ENCODE peak calls at places on chromosomes 11 and 22, in seven cellular contexts. S is A549, G is sigmoid colon, O is stomach, X is ovary, J is H1, W is K562. Z is an unnamed sample.

GRCh38 chr11:64970731-64971151 is 1.2 kb downstream of the MAJIN start:
- DNase-seq in S (peak; percentile 53), G (no peak), O (no peak), X (no peak), J (no peak), W (no peak), Z (no peak)

GRCh38 chr11:45599161-45599943 is 66.1 kb downstream of the CHST1 start:
- DNase-seq in S (no peak), G (peak; percentile 27), O (no peak), X (no peak), J (no peak), W (no peak), Z (no peak)

GRCh38 chr22:45454260-45454659 is 40.8 kb downstream of the RIBC2 start:
- DNase-seq in S (no peak), G (no peak), O (no peak), X (no peak), J (no peak), W (no peak), Z (no peak)

GRCh38 chr11:128917144-128917684 is 25.5 kb downstream of the TP53AIP1 start:
- DNase-seq in S (no peak), G (no peak), O (no peak), X (no peak), J (no peak), W (no peak), Z (no peak)

GRCh38 chr11:120215634-120216033 is 4.8 kb downstream of the OAF start:
- DNase-seq in S (no peak), G (peak; percentile 89), O (peak; percentile 43), X (peak; percentile 58), J (no peak), W (peak; percentile 39), Z (no peak)

GRCh38 chr11:57248780-57249383 is 11.8 kb upstream of the APLNR start:
- DNase-seq in S (peak; percentile 89), G (peak; percentile 79), O (peak; percentile 46), X (peak; percentile 49), J (peak; percentile 70), W (peak; percentile 50), Z (no peak)

GRCh38 chr11:45859661-45860140 is 12.4 kb downstream of the CRY2 start:
- DNase-seq in S (no peak), G (peak; percentile 99), O (peak; percentile 95), X (peak; percentile 95), J (no peak), W (no peak), Z (peak; percentile 96)

GRCh38 chr11:122069946-122070345 is 46.1 kb downstream of the BLID start:
- DNase-seq in S (peak; percentile 33), G (peak; percentile 80), O (peak; percentile 28), X (peak; percentile 25), J (no peak), W (no peak), Z (no peak)

GRCh38 chr11:65871811-65872548 is 620 bp downstream of the EFEMP2 start:
- DNase-seq in S (no peak), G (peak; percentile 78), O (no peak), X (peak; percentile 62), J (no peak), W (no peak), Z (no peak)

GRCh38 chr11:1131033-1131911 is 26.5 kb upstream of the MUC5AC start:
- DNase-seq in S (no peak), G (peak; percentile 48), O (peak; percentile 20), X (no peak), J (no peak), W (no peak), Z (no peak)

GRCh38 chr22:22810018-22810427 is 77.6 kb upstream of the IGLL5 start:
- DNase-seq in S (peak; percentile 46), G (no peak), O (peak; percentile 51), X (peak; percentile 27), J (no peak), W (peak; percentile 99), Z (peak; percentile 88)

GRCh38 chr11:116641561-116642045 is 131.2 kb downstream of the BUD13 start:
- DNase-seq in S (peak; percentile 33), G (no peak), O (peak; percentile 52), X (peak; percentile 52), J (peak; percentile 39), W (peak; percentile 42), Z (peak; percentile 72)

GRCh38 chr11:113587318-113587739 is 112.1 kb upstream of the DRD2 start:
- DNase-seq in S (no peak), G (no peak), O (no peak), X (no peak), J (no peak), W (no peak), Z (peak; percentile 75)

GRCh38 chr11:72001834-72002591 is 3.3 kb downstream of the IL18BP start:
- DNase-seq in S (no peak), G (no peak), O (no peak), X (no peak), J (no peak), W (no peak), Z (no peak)

GRCh38 chr11:104064016-104064630 is 27.7 kb downstream of the DDI1 start:
- DNase-seq in S (no peak), G (no peak), O (no peak), X (no peak), J (no peak), W (no peak), Z (no peak)

GRCh38 chr22:43173976-43174720 is 12.8 kb downstream of the TTLL12 start:
- DNase-seq in S (no peak), G (no peak), O (no peak), X (no peak), J (no peak), W (no peak), Z (no peak)

GRCh38 chr11:20351151-20351550 is 12.4 kb upstream of the HTATIP2 start:
- DNase-seq in S (no peak), G (no peak), O (no peak), X (no peak), J (no peak), W (no peak), Z (no peak)

GRCh38 chr22:23764931-23765881 is 2.4 kb downstream of the C22orf15 start:
- DNase-seq in S (no peak), G (no peak), O (no peak), X (no peak), J (no peak), W (no peak), Z (no peak)

GRCh38 chr11:47179655-47179991 is 2.9 kb upstream of the ARFGAP2 start:
- DNase-seq in S (peak; percentile 70), G (no peak), O (peak; percentile 40), X (no peak), J (no peak), W (peak; percentile 59), Z (no peak)

GRCh38 chr11:27722117-27722844 is 22.0 kb upstream of the BDNF start:
- DNase-seq in S (no peak), G (no peak), O (no peak), X (no peak), J (no peak), W (no peak), Z (no peak)

GRCh38 chr11:20095189-20095588 is 65.1 kb downstream of the DBX1 start:
- DNase-seq in S (no peak), G (no peak), O (no peak), X (no peak), J (no peak), W (no peak), Z (no peak)

GRCh38 chr11:117126223-117126965 is 17.7 kb upstream of the PAFAH1B2 start:
- DNase-seq in S (no peak), G (no peak), O (no peak), X (no peak), J (no peak), W (no peak), Z (no peak)

GRCh38 chr11:12889243-12889642 is 119.9 kb upstream of the RASSF10 start:
- DNase-seq in S (no peak), G (peak; percentile 82), O (no peak), X (peak; percentile 57), J (no peak), W (no peak), Z (no peak)

GRCh38 chr22:24106385-24107381 is 74.6 kb upstream of the SUSD2 start:
- DNase-seq in S (no peak), G (no peak), O (no peak), X (peak; percentile 40), J (no peak), W (no peak), Z (no peak)

GRCh38 chr11:293293-293851 is 4.4 kb downstream of the PGGHG start:
- DNase-seq in S (no peak), G (peak; percentile 61), O (no peak), X (no peak), J (no peak), W (no peak), Z (no peak)

GRCh38 chr11:21250196-21250595 is 580.8 kb downstream of the NELL1 start:
- DNase-seq in S (no peak), G (no peak), O (no peak), X (no peak), J (no peak), W (no peak), Z (no peak)

GRCh38 chr11:43952401-43953342 is 10.2 kb downstream of the C11orf96 start:
- DNase-seq in S (no peak), G (no peak), O (no peak), X (no peak), J (no peak), W (peak; percentile 27), Z (no peak)

GRCh38 chr11:10824888-10825287 is 16.2 kb upstream of the EIF4G2 start:
- DNase-seq in S (no peak), G (no peak), O (no peak), X (no peak), J (no peak), W (no peak), Z (no peak)

GRCh38 chr11:14422052-14422813 is 63.2 kb upstream of the RRAS2 start:
- DNase-seq in S (peak; percentile 88), G (peak; percentile 94), O (peak; percentile 57), X (peak; percentile 91), J (peak; percentile 90), W (peak; percentile 59), Z (peak; percentile 95)

DNA sequence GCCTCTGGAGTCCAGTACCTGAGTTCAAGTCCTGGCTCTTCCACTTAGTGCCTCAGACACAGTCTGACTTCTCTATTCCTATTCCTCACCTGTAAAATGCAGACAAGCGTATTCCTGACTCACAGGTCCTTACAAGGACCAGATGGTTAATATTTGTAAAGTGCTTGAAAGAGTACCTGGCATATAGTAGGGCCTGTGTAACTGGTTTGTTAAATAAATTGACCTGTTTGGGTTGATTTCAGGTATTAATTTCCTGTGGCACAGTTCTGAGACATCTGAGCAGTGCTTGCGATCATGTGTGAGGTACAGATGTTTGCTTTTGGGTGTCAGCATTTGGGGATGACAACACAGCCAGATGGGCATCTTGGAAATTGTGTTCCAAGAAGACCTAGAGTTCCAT is 127.5 kb downstream of the APIP start:
- DNase-seq in S (no peak), G (no peak), O (no peak), X (no peak), J (no peak), W (no peak), Z (no peak)
- H3K4me1 ChIP-seq in S (peaks cover 15% of the 10 kb centered on the region), G (no peaks in the 10 kb centered on the region), O (peaks cover 29% of the 10 kb centered on the region), X (no peaks in the 10 kb centered on the region), J (no peaks in the 10 kb centered on the region), W (peaks cover 4% of the 10 kb centered on the region), Z (no peaks in the 10 kb centered on the region)

GRCh38 chr22:34760276-34761008 is 305.5 kb upstream of the ISX start:
- DNase-seq in S (no peak), G (no peak), O (no peak), X (no peak), J (no peak), W (no peak), Z (no peak)
- TF ChIP-seq EP300 in S (no peak), G (no peak), O (no peak), X (no peak), J (no peak), W (no peak), Z (no peak)

GRCh38 chr22:37206118-37206840 is 6.0 kb downstream of the SSTR3 start:
- DNase-seq in S (no peak), G (peak; percentile 54), O (no peak), X (no peak), J (no peak), W (no peak), Z (no peak)
- H3K4me1 ChIP-seq in S (no peaks in the 10 kb centered on the region), G (no peaks in the 10 kb centered on the region), O (no peaks in the 10 kb centered on the region), X (peaks cover 3% of the 10 kb centered on the region), J (no peaks in the 10 kb centered on the region), W (peaks cover 22% of the 10 kb centered on the region), Z (no peaks in the 10 kb centered on the region)

GRCh38 chr22:29379258-29379657 is 9.1 kb downstream of the AP1B1 start:
- DNase-seq in S (no peak), G (peak; percentile 19), O (no peak), X (no peak), J (no peak), W (no peak), Z (no peak)
- TF ChIP-seq EP300 in S (no peak), G (no peak), O (no peak), X (no peak), J (no peak), W (no peak), Z (no peak)